ENCODE peak calls at places on chromosomes 6 and 20, in four cellular contexts. T is H1, H is GM12878, R is HepG2. A is an unnamed sample.

GRCh38 chr20:8661229-8662023 is 407.5 kb upstream of the PLCB4 start:
- DNase-seq in T (no peak), H (no peak), R (no peak), A (no peak)

GRCh38 chr6:89291256-89291819 is 23.8 kb downstream of the GABRR2 start:
- DNase-seq in T (peak; percentile 43), H (no peak), R (peak; percentile 20), A (no peak)

GRCh38 chr20:50801747-50802125 is 6.9 kb downstream of the BCAS4 start:
- DNase-seq in T (no peak), H (no peak), R (no peak), A (no peak)

GRCh38 chr6:106659859-106660258 is 30.5 kb downstream of the QRSL1 start:
- DNase-seq in T (no peak), H (no peak), R (no peak), A (no peak)

GRCh38 chr20:34904202-34904621 is 27.8 kb downstream of the ACSS2 start:
- DNase-seq in T (no peak), H (no peak), R (no peak), A (peak; percentile 42)

GRCh38 chr6:3820563-3820962 is 28.6 kb upstream of the FAM50B start:
- DNase-seq in T (no peak), H (no peak), R (no peak), A (no peak)

GRCh38 chr20:17562804-17563305 is 7.0 kb upstream of the DSTN start:
- DNase-seq in T (peak; percentile 27), H (no peak), R (peak; percentile 65), A (peak; percentile 28)

GRCh38 chr6:12957321-12958051 is 240.9 kb downstream of the PHACTR1 start:
- DNase-seq in T (peak; percentile 57), H (no peak), R (no peak), A (no peak)

GRCh38 chr20:48180637-48181036 is 395.4 kb upstream of the SULF2 start:
- DNase-seq in T (no peak), H (no peak), R (peak; percentile 68), A (no peak)

GRCh38 chr6:82555801-82556200 is 192.2 kb downstream of the TPBG start:
- DNase-seq in T (no peak), H (no peak), R (no peak), A (no peak)

GRCh38 chr20:4108495-4109306 is 93.3 kb upstream of the RNF24 start:
- DNase-seq in T (peak; percentile 74), H (peak; percentile 30), R (peak; percentile 91), A (peak; percentile 65)

GRCh38 chr6:159074120-159074684 is 29.4 kb upstream of the TAGAP start:
- DNase-seq in T (no peak), H (no peak), R (no peak), A (peak; percentile 59)

GRCh38 chr6:36968266-36968977 is 13.9 kb downstream of the PI16 start:
- DNase-seq in T (no peak), H (no peak), R (no peak), A (no peak)

GRCh38 chr20:23640873-23641667 is 3.3 kb upstream of the CST3 start:
- DNase-seq in T (no peak), H (no peak), R (peak; percentile 86), A (no peak)

GRCh38 chr20:23644159-23644558 is 6.4 kb upstream of the CST3 start:
- DNase-seq in T (no peak), H (no peak), R (no peak), A (no peak)

GRCh38 chr20:23641936-23642751 is 4.4 kb upstream of the CST3 start:
- DNase-seq in T (no peak), H (no peak), R (no peak), A (no peak)

GRCh38 chr20:23645575-23645974 is 7.8 kb upstream of the CST3 start:
- DNase-seq in T (no peak), H (no peak), R (no peak), A (no peak)

GRCh38 chr20:23643665-23644064 is 5.9 kb upstream of the CST3 start:
- DNase-seq in T (no peak), H (no peak), R (no peak), A (no peak)
- H3K27ac ChIP-seq in T (no peak overlapping the region), H (no peak overlapping the region), R (no peak overlapping the region), A (no peak overlapping the region)

DNA sequence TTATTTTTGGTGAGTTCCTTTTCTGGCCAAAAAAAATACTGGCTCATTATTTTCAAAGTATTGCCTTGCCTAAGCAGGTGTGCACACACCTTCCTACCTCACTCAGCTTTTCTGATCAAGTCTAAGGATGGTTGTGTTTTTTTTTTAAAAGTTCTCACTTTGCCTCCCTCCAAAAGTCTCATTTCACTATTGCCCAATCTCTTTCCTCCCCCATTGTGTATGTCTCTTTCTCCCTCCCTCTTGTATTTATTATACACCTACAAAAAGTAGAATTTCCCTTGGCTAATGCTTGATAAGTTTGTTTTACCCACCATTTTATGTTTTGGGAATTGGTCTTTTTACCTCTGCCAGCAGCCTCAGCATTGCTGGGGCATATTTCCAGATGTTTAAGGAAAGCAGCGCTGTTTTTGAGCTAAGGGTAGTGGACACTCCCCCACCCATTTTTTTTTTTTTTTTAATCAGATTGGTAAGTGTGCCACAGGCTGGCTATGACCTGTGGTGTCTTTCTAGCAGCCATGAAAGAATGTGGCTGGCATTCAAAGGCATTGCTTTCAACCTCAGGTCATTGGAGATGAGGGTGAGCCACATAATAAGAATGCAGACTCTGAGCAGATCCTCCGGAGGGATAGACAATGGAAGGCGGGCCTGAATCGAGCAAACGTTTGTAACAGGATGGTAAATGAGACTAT is 668.6 kb downstream of the UTRN start:
- DNase-seq in T (no peak), H (no peak), R (no peak), A (no peak)
- TF ChIP-seq BRCA1 in T (no peak), H (no peak), R (no peak), A (no peak)

GRCh38 chr6:22754111-22754510 is 184.7 kb downstream of the HDGFL1 start:
- DNase-seq in T (no peak), H (no peak), R (no peak), A (no peak)

GRCh38 chr6:22748681-22749080 is 179.3 kb downstream of the HDGFL1 start:
- DNase-seq in T (no peak), H (no peak), R (no peak), A (no peak)

GRCh38 chr6:22756365-22756764 is 187.0 kb downstream of the HDGFL1 start:
- DNase-seq in T (no peak), H (no peak), R (no peak), A (no peak)

GRCh38 chr6:22755605-22756004 is 186.2 kb downstream of the HDGFL1 start:
- DNase-seq in T (no peak), H (no peak), R (no peak), A (no peak)

GRCh38 chr6:22752522-22752921 is 183.2 kb downstream of the HDGFL1 start:
- DNase-seq in T (no peak), H (no peak), R (no peak), A (no peak)
- H3K27ac ChIP-seq in T (no peak overlapping the region), H (no peak overlapping the region), R (no peak overlapping the region), A (no peak overlapping the region)

GRCh38 chr20:2221933-2222332 is 73.9 kb upstream of the TGM3 start:
- DNase-seq in T (no peak), H (no peak), R (no peak), A (no peak)

GRCh38 chr20:2212457-2213005 is 83.3 kb upstream of the TGM3 start:
- DNase-seq in T (no peak), H (no peak), R (no peak), A (no peak)

GRCh38 chr20:2219481-2220006 is 76.3 kb upstream of the TGM3 start:
- DNase-seq in T (no peak), H (no peak), R (no peak), A (no peak)

GRCh38 chr20:2220298-2220697 is 75.5 kb upstream of the TGM3 start:
- DNase-seq in T (no peak), H (no peak), R (no peak), A (no peak)

DNA sequence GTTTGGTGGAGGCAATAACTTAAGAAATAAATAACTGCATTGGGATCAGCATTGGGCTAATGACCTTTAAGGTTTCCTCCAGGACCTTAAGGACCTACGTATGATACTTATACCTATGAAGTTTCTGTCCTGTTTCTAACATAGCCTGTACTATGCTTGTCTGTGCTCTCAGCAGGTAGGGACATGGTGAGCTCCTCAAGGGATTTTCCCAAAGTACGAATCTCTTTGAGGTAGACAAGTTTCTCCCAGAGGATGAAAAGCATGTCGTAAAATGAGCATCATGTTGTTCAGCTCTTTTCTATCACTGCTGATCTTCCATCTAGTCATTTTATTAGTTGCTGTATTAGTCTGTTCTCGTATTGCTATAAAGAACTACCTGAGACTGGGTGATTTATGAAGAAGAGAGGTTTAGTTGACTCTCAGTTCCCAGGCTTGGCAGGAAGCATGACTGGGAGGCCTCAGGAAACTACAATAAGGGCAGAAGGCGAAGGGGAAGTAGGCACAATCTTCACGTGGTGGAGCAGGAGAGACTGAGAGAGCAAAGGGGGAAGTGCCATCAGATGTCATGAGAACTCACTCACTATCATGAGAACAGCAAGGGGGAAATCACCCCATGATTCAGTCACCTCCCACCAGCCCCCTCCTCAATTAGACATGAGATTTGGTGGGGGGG is 77.8 kb upstream of the TGM3 start:
- DNase-seq in T (no peak), H (peak; percentile 20), R (no peak), A (no peak)
- TF ChIP-seq BRCA1 in T (no peak), H (no peak), R (no peak), A (no peak)

GRCh38 chr20:36542019-36542488 is 735 bp downstream of the MYL9 start:
- DNase-seq in T (peak; percentile 84), H (no peak), R (peak; percentile 46), A (peak; percentile 76)
- H3K27ac ChIP-seq in T (no peak overlapping the region), H (no peak overlapping the region), R (no peak overlapping the region), A (no peak overlapping the region)

DNA sequence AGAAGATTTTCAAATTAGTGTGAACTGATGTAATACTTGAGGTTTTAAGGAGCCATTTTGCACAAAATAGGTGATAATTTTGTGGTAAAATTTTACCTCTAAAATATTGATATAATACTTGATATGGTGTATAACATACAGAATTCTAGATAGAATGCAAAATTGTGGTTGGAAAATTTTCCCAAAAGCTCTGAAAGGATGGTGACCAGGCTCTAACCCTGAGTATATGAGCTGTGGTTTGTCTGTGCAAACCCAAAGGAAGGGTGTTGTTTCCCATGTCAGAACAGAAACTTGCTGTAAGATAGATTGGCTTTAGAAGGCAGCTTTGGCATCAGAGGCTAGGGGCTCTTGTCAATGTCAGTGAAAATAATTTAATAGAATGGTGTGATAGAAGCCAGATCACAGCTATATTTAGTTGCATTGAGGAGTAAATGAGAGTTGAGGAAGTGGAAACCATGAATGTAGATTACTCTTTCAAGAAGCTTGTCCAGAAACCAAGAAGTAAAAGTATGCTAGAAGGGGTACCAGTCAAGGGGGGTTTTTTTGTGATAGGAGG is 257.7 kb downstream of the FARS2 start:
- DNase-seq in T (no peak), H (no peak), R (no peak), A (no peak)
- TF ChIP-seq BRCA1 in T (no peak), H (no peak), R (no peak), A (no peak)

GRCh38 chr6:139271056-139271455 is 20.7 kb downstream of the TXLNB start:
- DNase-seq in T (no peak), H (no peak), R (no peak), A (no peak)
- H3K27ac ChIP-seq in T (no peak overlapping the region), H (peak overlapping the region; percentile 14), R (no peak overlapping the region), A (no peak overlapping the region)

A was measured in K562.